ENCODE peak calls at places on chromosomes 4 and X, in four cellular contexts. One of them, this sample, is unnamed.

GRCh38 chr4:77852892-77853495 is 9.6 kb upstream of the MRPL1 start:
- DNase-seq in NCI-H2171 treated with DMSO at 0.1 percent for 48 hours: no peak
- DNase-seq in stimulated activated CD8-positive, alpha-beta memory T cell treated with anti-CD3 and anti-CD28 coated beads, Interleukin-15, amount 100 ng/mL, for 1 hour: no peak
- DNase-seq in cardiac fibroblast: no peak
- DNase-seq in this sample: peak; percentile 57

GRCh38 chrX:48045410-48046311 is 25.8 kb downstream of the ZNF630 start:
- DNase-seq in NCI-H2171 treated with DMSO at 0.1 percent for 48 hours: no peak
- DNase-seq in stimulated activated CD8-positive, alpha-beta memory T cell treated with anti-CD3 and anti-CD28 coated beads, Interleukin-15, amount 100 ng/mL, for 1 hour: no peak
- DNase-seq in cardiac fibroblast: peak; percentile 95
- DNase-seq in this sample: no peak

GRCh38 chr4:25970241-25970675 is 56.2 kb downstream of the SMIM20 start:
- DNase-seq in NCI-H2171 treated with DMSO at 0.1 percent for 48 hours: peak; percentile 25
- DNase-seq in stimulated activated CD8-positive, alpha-beta memory T cell treated with anti-CD3 and anti-CD28 coated beads, Interleukin-15, amount 100 ng/mL, for 1 hour: no peak
- DNase-seq in cardiac fibroblast: peak; percentile 48
- DNase-seq in this sample: peak; percentile 27

GRCh38 chrX:68732906-68733493 is 85.5 kb downstream of the STARD8 start:
- DNase-seq in NCI-H2171 treated with DMSO at 0.1 percent for 48 hours: peak; percentile 7
- DNase-seq in stimulated activated CD8-positive, alpha-beta memory T cell treated with anti-CD3 and anti-CD28 coated beads, Interleukin-15, amount 100 ng/mL, for 1 hour: peak; percentile 25
- DNase-seq in cardiac fibroblast: peak; percentile 61
- DNase-seq in this sample: peak; percentile 45

GRCh38 chr4:88949605-88950004 is 107.4 kb downstream of the FAM13A start:
- DNase-seq in NCI-H2171 treated with DMSO at 0.1 percent for 48 hours: no peak
- DNase-seq in stimulated activated CD8-positive, alpha-beta memory T cell treated with anti-CD3 and anti-CD28 coated beads, Interleukin-15, amount 100 ng/mL, for 1 hour: no peak
- DNase-seq in cardiac fibroblast: no peak
- DNase-seq in this sample: peak; percentile 21

GRCh38 chr4:907691-908437 is 24.3 kb downstream of the GAK start:
- DNase-seq in NCI-H2171 treated with DMSO at 0.1 percent for 48 hours: no peak
- DNase-seq in stimulated activated CD8-positive, alpha-beta memory T cell treated with anti-CD3 and anti-CD28 coated beads, Interleukin-15, amount 100 ng/mL, for 1 hour: no peak
- DNase-seq in cardiac fibroblast: peak; percentile 62
- DNase-seq in this sample: no peak

GRCh38 chr4:6200011-6200921 is at the start of gene JAKMIP1:
- DNase-seq in NCI-H2171 treated with DMSO at 0.1 percent for 48 hours: peak; percentile 59
- DNase-seq in stimulated activated CD8-positive, alpha-beta memory T cell treated with anti-CD3 and anti-CD28 coated beads, Interleukin-15, amount 100 ng/mL, for 1 hour: peak; percentile 74
- DNase-seq in cardiac fibroblast: peak; percentile 60
- DNase-seq in this sample: peak; percentile 46

GRCh38 chr4:145775406-145775805 is 95.5 kb downstream of the C4orf51 start:
- DNase-seq in NCI-H2171 treated with DMSO at 0.1 percent for 48 hours: no peak
- DNase-seq in stimulated activated CD8-positive, alpha-beta memory T cell treated with anti-CD3 and anti-CD28 coated beads, Interleukin-15, amount 100 ng/mL, for 1 hour: no peak
- DNase-seq in cardiac fibroblast: no peak
- DNase-seq in this sample: no peak

GRCh38 chr4:159549092-159549491 is 446.2 kb downstream of the RAPGEF2 start:
- DNase-seq in NCI-H2171 treated with DMSO at 0.1 percent for 48 hours: no peak
- DNase-seq in stimulated activated CD8-positive, alpha-beta memory T cell treated with anti-CD3 and anti-CD28 coated beads, Interleukin-15, amount 100 ng/mL, for 1 hour: no peak
- DNase-seq in cardiac fibroblast: peak; percentile 20
- DNase-seq in this sample: no peak

GRCh38 chr4:53371843-53372521 is 5.5 kb upstream of the FIP1L1 start:
- DNase-seq in NCI-H2171 treated with DMSO at 0.1 percent for 48 hours: no peak
- DNase-seq in stimulated activated CD8-positive, alpha-beta memory T cell treated with anti-CD3 and anti-CD28 coated beads, Interleukin-15, amount 100 ng/mL, for 1 hour: no peak
- DNase-seq in cardiac fibroblast: no peak
- DNase-seq in this sample: no peak

GRCh38 chr4:5078015-5078414 is 26.7 kb downstream of the STK32B start:
- DNase-seq in NCI-H2171 treated with DMSO at 0.1 percent for 48 hours: no peak
- DNase-seq in stimulated activated CD8-positive, alpha-beta memory T cell treated with anti-CD3 and anti-CD28 coated beads, Interleukin-15, amount 100 ng/mL, for 1 hour: no peak
- DNase-seq in cardiac fibroblast: no peak
- DNase-seq in this sample: no peak

GRCh38 chr4:139560396-139561084 is 4.5 kb upstream of the SETD7 start:
- DNase-seq in NCI-H2171 treated with DMSO at 0.1 percent for 48 hours: no peak
- DNase-seq in stimulated activated CD8-positive, alpha-beta memory T cell treated with anti-CD3 and anti-CD28 coated beads, Interleukin-15, amount 100 ng/mL, for 1 hour: no peak
- DNase-seq in cardiac fibroblast: no peak
- DNase-seq in this sample: peak; percentile 42

GRCh38 chr4:135225551-135225950 is 1024.0 kb upstream of the PABPC4L start:
- DNase-seq in NCI-H2171 treated with DMSO at 0.1 percent for 48 hours: no peak
- DNase-seq in stimulated activated CD8-positive, alpha-beta memory T cell treated with anti-CD3 and anti-CD28 coated beads, Interleukin-15, amount 100 ng/mL, for 1 hour: no peak
- DNase-seq in cardiac fibroblast: no peak
- DNase-seq in this sample: no peak

GRCh38 chrX:47446971-47447370 is 36.1 kb downstream of the ZNF41 start:
- DNase-seq in NCI-H2171 treated with DMSO at 0.1 percent for 48 hours: no peak
- DNase-seq in stimulated activated CD8-positive, alpha-beta memory T cell treated with anti-CD3 and anti-CD28 coated beads, Interleukin-15, amount 100 ng/mL, for 1 hour: no peak
- DNase-seq in cardiac fibroblast: no peak
- DNase-seq in this sample: no peak

GRCh38 chr4:185019451-185020292 is 1.4 kb downstream of the HELT start:
- DNase-seq in NCI-H2171 treated with DMSO at 0.1 percent for 48 hours: no peak
- DNase-seq in stimulated activated CD8-positive, alpha-beta memory T cell treated with anti-CD3 and anti-CD28 coated beads, Interleukin-15, amount 100 ng/mL, for 1 hour: no peak
- DNase-seq in cardiac fibroblast: no peak
- DNase-seq in this sample: no peak

GRCh38 chr4:118265312-118266144 is 87.3 kb downstream of the PRSS12 start:
- DNase-seq in NCI-H2171 treated with DMSO at 0.1 percent for 48 hours: peak; percentile 30
- DNase-seq in stimulated activated CD8-positive, alpha-beta memory T cell treated with anti-CD3 and anti-CD28 coated beads, Interleukin-15, amount 100 ng/mL, for 1 hour: no peak
- DNase-seq in cardiac fibroblast: peak; percentile 21
- DNase-seq in this sample: peak; percentile 51

GRCh38 chrX:139972113-139972512 is 6.8 kb upstream of the CXorf66 start:
- DNase-seq in NCI-H2171 treated with DMSO at 0.1 percent for 48 hours: no peak
- DNase-seq in stimulated activated CD8-positive, alpha-beta memory T cell treated with anti-CD3 and anti-CD28 coated beads, Interleukin-15, amount 100 ng/mL, for 1 hour: no peak
- DNase-seq in cardiac fibroblast: no peak
- DNase-seq in this sample: no peak

GRCh38 chrX:106415276-106415895 is 196.4 kb upstream of the RADX start:
- DNase-seq in NCI-H2171 treated with DMSO at 0.1 percent for 48 hours: peak; percentile 1
- DNase-seq in stimulated activated CD8-positive, alpha-beta memory T cell treated with anti-CD3 and anti-CD28 coated beads, Interleukin-15, amount 100 ng/mL, for 1 hour: no peak
- DNase-seq in cardiac fibroblast: peak; percentile 26
- DNase-seq in this sample: peak; percentile 38

GRCh38 chr4:78652282-78652876 is 100.8 kb downstream of the ANXA3 start:
- DNase-seq in NCI-H2171 treated with DMSO at 0.1 percent for 48 hours: no peak
- DNase-seq in stimulated activated CD8-positive, alpha-beta memory T cell treated with anti-CD3 and anti-CD28 coated beads, Interleukin-15, amount 100 ng/mL, for 1 hour: no peak
- DNase-seq in cardiac fibroblast: peak; percentile 85
- DNase-seq in this sample: no peak

This sample was measured in small intestine.